ENCODE peak calls at places on chromosomes 2 and 18, in seven cellular contexts. J is effector CD4-positive, alpha-beta T cell; A is T47D; W is fibroblast of pulmonary artery; C is Panc1; P is left lung; R is stimulated activated CD8-positive, alpha-beta memory T cell treated with anti-CD3 and anti-CD28 coated beads, Interleukin-12 subunit alpha, Interleukin-12 subunit beta, amount 100 ng/mL, for 1 hour. T is an unnamed sample.

GRCh38 chr2:43745457-43745856 is 28.4 kb upstream of the DYNC2LI1 start:
- DNase-seq in C (no peak), A (no peak), R (no peak), P (no peak), W (peak), J (no peak), T (no peak)

GRCh38 chr2:239034561-239035341 is 186.9 kb downstream of the TWIST2 start:
- DNase-seq in A (no peak), P (peak), R (no peak), C (no peak), W (no peak), J (no peak), T (no peak)

GRCh38 chr2:105665480-105665879 is 79.2 kb upstream of the NCK2 start:
- DNase-seq in A (no peak), P (no peak), R (no peak), C (no peak), J (no peak), W (no peak), T (no peak)

GRCh38 chr2:45172993-45173392 is 163.7 kb upstream of the SIX2 start:
- DNase-seq in W (no peak), C (no peak), P (no peak), J (no peak), A (no peak), R (no peak), T (no peak)

GRCh38 chr2:189613650-189614420 is 33.2 kb upstream of the SLC40A1 start:
- DNase-seq in R (no peak), W (peak), P (no peak), A (no peak), J (no peak), C (no peak), T (no peak)

GRCh38 chr2:74497777-74498499 is 1.5 kb downstream of the LBX2 start:
- DNase-seq in P (no peak), C (no peak), R (no peak), J (no peak), W (no peak), A (no peak), T (no peak)

GRCh38 chr2:22748909-22749308 is 636.1 kb upstream of the KLHL29 start:
- DNase-seq in J (no peak), R (no peak), W (no peak), A (no peak), P (no peak), C (no peak), T (no peak)

GRCh38 chr2:96687266-96687665 is 44.7 kb downstream of the FER1L5 start:
- DNase-seq in J (no peak), C (no peak), R (no peak), A (no peak), W (no peak), P (no peak), T (no peak)

GRCh38 chr2:105329197-105329554 is 359 bp downstream of the TGFBRAP1 start:
- DNase-seq in A (no peak), P (no peak), C (no peak), R (no peak), J (no peak), W (no peak), T (no peak)

GRCh38 chr2:223692227-223692947 is 90.2 kb upstream of the SCG2 start:
- DNase-seq in C (no peak), P (peak), W (peak), R (no peak), J (no peak), A (peak), T (peak)

GRCh38 chr2:207474871-207475485 is 54.8 kb upstream of the CREB1 start:
- DNase-seq in W (peak), C (no peak), J (peak), P (no peak), R (peak), A (peak), T (peak)

GRCh38 chr18:49694402-49694801 is 118.9 kb downstream of the ACAA2 start:
- DNase-seq in P (no peak), R (no peak), A (no peak), W (no peak), J (no peak), C (no peak), T (no peak)

GRCh38 chr18:13672657-13673056 is 53.7 kb downstream of the FAM210A start:
- DNase-seq in W (no peak), P (no peak), A (no peak), R (no peak), J (no peak), C (no peak), T (no peak)

GRCh38 chr18:63155169-63155852 is 164.3 kb downstream of the BCL2 start:
- DNase-seq in C (peak), J (peak), A (peak), W (peak), P (peak), R (peak), T (no peak)

GRCh38 chr2:127762846-127763245 is 48.1 kb downstream of the WDR33 start:
- DNase-seq in W (peak), C (no peak), A (no peak), P (no peak), J (no peak), R (no peak), T (no peak)

GRCh38 chr2:213281156-213281555 is 3.1 kb upstream of the SPAG16 start:
- DNase-seq in W (peak), R (no peak), A (no peak), C (no peak), P (no peak), J (no peak), T (no peak)

GRCh38 chr2:239006886-239007285 is 159.0 kb downstream of the TWIST2 start:
- DNase-seq in W (peak), P (no peak), J (no peak), R (no peak), C (peak), A (no peak), T (no peak)

T was measured in SW 1271.